ENCODE peak calls at places on chromosomes 11 and 22, in six cellular contexts. J, W, C, U, O and K are unnamed samples.

GRCh38 chr11:46273511-46274205 is 3.8 kb upstream of the CREB3L1 start:
- DNase-seq in U (peak), O (no peak), C (no peak), W (no peak), J (no peak), K (no peak)

GRCh38 chr11:44028816-44029506 is 18.8 kb upstream of the ACCSL start:
- DNase-seq in U (no peak), J (no peak), O (peak), C (no peak), W (no peak), K (no peak)

GRCh38 chr11:82718307-82718706 is 15.4 kb downstream of the FAM181B start:
- DNase-seq in U (peak), C (peak), J (peak), O (no peak), W (peak), K (no peak)

GRCh38 chr11:93528252-93528651 is 14.9 kb downstream of the SMCO4 start:
- DNase-seq in O (no peak), U (no peak), J (no peak), C (no peak), W (no peak), K (no peak)

GRCh38 chr11:1540074-1540473 is 32.0 kb downstream of the DUSP8 start:
- DNase-seq in W (no peak), U (no peak), J (no peak), O (no peak), C (no peak), K (no peak)

GRCh38 chr11:15826826-15827225 is 529.5 kb downstream of the SOX6 start:
- DNase-seq in J (no peak), C (peak), U (peak), W (peak), O (peak), K (no peak)

GRCh38 chr11:88042238-88043032 is 132.8 kb downstream of the RAB38 start:
- DNase-seq in O (no peak), J (no peak), C (no peak), W (no peak), U (no peak), K (no peak)

GRCh38 chr22:19632671-19633148 is 81.6 kb upstream of the SEPTIN5 start:
- DNase-seq in W (no peak), J (no peak), U (peak), C (no peak), O (peak), K (no peak)

GRCh38 chr22:46673677-46674236 is 53.6 kb downstream of the GRAMD4 start:
- DNase-seq in O (no peak), U (no peak), J (no peak), C (no peak), W (no peak), K (no peak)

GRCh38 chr22:22691716-22692701 is 47.6 kb downstream of the GGTLC2 start:
- DNase-seq in O (no peak), C (peak), J (no peak), W (no peak), U (no peak), K (no peak)

GRCh38 chr11:28514391-28514790 is 406.2 kb downstream of the METTL15 start:
- DNase-seq in O (no peak), J (no peak), U (peak), C (no peak), W (no peak), K (no peak)

GRCh38 chr11:45314900-45315299 is 28.8 kb upstream of the SYT13 start:
- DNase-seq in U (no peak), W (no peak), C (no peak), O (no peak), J (no peak), K (no peak)

GRCh38 chr11:43316451-43316850 is 4.7 kb downstream of the API5 start:
- DNase-seq in C (peak), O (no peak), W (no peak), U (peak), J (no peak), K (no peak)

GRCh38 chr11:66950113-66950535 is 8.1 kb downstream of the PC start:
- DNase-seq in W (peak), U (peak), C (peak), J (no peak), O (no peak), K (no peak)

GRCh38 chr11:83477772-83478171 is 191.6 kb upstream of the CCDC90B start:
- DNase-seq in J (no peak), C (peak), U (no peak), W (no peak), O (no peak), K (no peak)

GRCh38 chr11:104338186-104338585 is 174.2 kb upstream of the PDGFD start:
- DNase-seq in U (no peak), O (no peak), W (no peak), C (no peak), J (no peak), K (no peak)

GRCh38 chr11:27204527-27204926 is 158.5 kb downstream of the CCDC34 start:
- DNase-seq in W (no peak), U (peak), O (no peak), C (peak), J (no peak), K (no peak)

GRCh38 chr11:86869966-86870570 is 69.7 kb downstream of the PRSS23 start:
- DNase-seq in U (peak), J (peak), C (peak), W (peak), O (no peak), K (no peak)

GRCh38 chr11:77592727-77593126 is 3.0 kb downstream of the AQP11 start:
- DNase-seq in C (no peak), O (no peak), J (no peak), W (no peak), U (no peak), K (no peak)

GRCh38 chr11:15967166-15967565 is 389.2 kb downstream of the SOX6 start:
- DNase-seq in O (no peak), U (no peak), C (no peak), J (no peak), W (peak), K (no peak)

GRCh38 chr11:134100171-134100570 is 31.3 kb downstream of the JAM3 start:
- DNase-seq in W (no peak), J (no peak), U (no peak), O (no peak), C (no peak), K (no peak)

GRCh38 chr22:32823024-32823730 is 21.7 kb downstream of the TIMP3 start:
- DNase-seq in J (no peak), U (peak), C (peak), O (no peak), W (peak), K (no peak)

GRCh38 chr22:44491666-44492405 is 6.2 kb downstream of the RTL6 start:
- DNase-seq in C (no peak), W (no peak), J (no peak), U (no peak), O (no peak), K (no peak)

GRCh38 chr11:117710211-117710610 is 86.8 kb downstream of the DSCAML1 start:
- DNase-seq in O (no peak), W (no peak), C (no peak), U (no peak), J (no peak), K (no peak)

GRCh38 chr11:93903989-93904388 is 53.6 kb upstream of the VSTM5 start:
- DNase-seq in O (no peak), J (no peak), W (no peak), C (no peak), U (no peak), K (no peak)

GRCh38 chr11:130553306-130553705 is 104.9 kb downstream of the ADAMTS15 start:
- DNase-seq in W (no peak), C (no peak), U (no peak), O (no peak), J (no peak), K (no peak)

GRCh38 chr11:41486436-41486835 is 27.0 kb upstream of the LRRC4C start:
- DNase-seq in C (no peak), W (no peak), O (no peak), J (no peak), U (no peak), K (no peak)

GRCh38 chr22:29217827-29218757 is 12.4 kb downstream of the EMID1 start:
- DNase-seq in J (no peak), U (no peak), W (no peak), C (no peak), O (no peak), K (no peak)

GRCh38 chr11:66218846-66219620 is 49.4 kb upstream of the RAB1B start:
- DNase-seq in U (no peak), W (no peak), C (no peak), J (no peak), O (no peak), K (no peak)